ENCODE peak calls at places on chromosome 10, in eight cellular contexts. E is mucosa of descending colon; N is GM12865; L is GM10248; A is AG09309; H is Peyer's patch; U is CD8-positive, alpha-beta T cell; T is astrocyte. M is an unnamed sample.

GRCh38 chr10:71817831-71818268 is 33.2 kb downstream of the PSAP start:
- DNase-seq in E (no peak), N (no peak), L (no peak), A (no peak), H (no peak), U (no peak), T (no peak), M (no peak)

GRCh38 chr10:87915989-87916388 is 52.6 kb downstream of the PTEN start:
- DNase-seq in E (no peak), N (no peak), L (no peak), A (no peak), H (no peak), U (no peak), T (peak), M (no peak)

GRCh38 chr10:18312385-18313145 is 172.3 kb downstream of the CACNB2 start:
- DNase-seq in E (no peak), N (peak), L (peak), A (peak), H (no peak), U (no peak), T (peak), M (no peak)

GRCh38 chr10:93579089-93579488 is 12.6 kb downstream of the FFAR4 start:
- DNase-seq in E (no peak), N (no peak), L (no peak), A (no peak), H (no peak), U (no peak), T (peak), M (no peak)

GRCh38 chr10:126787201-126787600 is 116.7 kb upstream of the C10orf90 start:
- DNase-seq in E (no peak), N (no peak), L (no peak), A (no peak), H (no peak), U (no peak), T (no peak), M (no peak)

GRCh38 chr10:29837586-29837985 is 202.8 kb upstream of the SVIL start:
- DNase-seq in E (no peak), N (no peak), L (no peak), A (no peak), H (no peak), U (no peak), T (no peak), M (no peak)

GRCh38 chr10:78913219-78914059 is 155.3 kb upstream of the ZMIZ1 start:
- DNase-seq in E (peak), N (peak), L (no peak), A (no peak), H (peak), U (no peak), T (no peak), M (peak)

GRCh38 chr10:20668985-20669384 is 228.1 kb downstream of the NEBL start:
- DNase-seq in E (no peak), N (no peak), L (no peak), A (no peak), H (no peak), U (no peak), T (no peak), M (no peak)

GRCh38 chr10:79022565-79023488 is 45.9 kb upstream of the ZMIZ1 start:
- DNase-seq in E (no peak), N (peak), L (no peak), A (no peak), H (peak), U (peak), T (peak), M (no peak)

GRCh38 chr10:103911021-103911459 is 6.9 kb downstream of the STN1 start:
- DNase-seq in E (no peak), N (peak), L (peak), A (no peak), H (peak), U (peak), T (no peak), M (no peak)

GRCh38 chr10:110137142-110137545 is 70.3 kb upstream of the MXI1 start:
- DNase-seq in E (no peak), N (peak), L (peak), A (peak), H (no peak), U (no peak), T (peak), M (no peak)

GRCh38 chr10:114413398-114413797 is 9.1 kb upstream of the AFAP1L2 start:
- DNase-seq in E (no peak), N (no peak), L (no peak), A (no peak), H (no peak), U (no peak), T (no peak), M (no peak)

GRCh38 chr10:7529638-7530037 is 118.8 kb upstream of the SFMBT2 start:
- DNase-seq in E (no peak), N (no peak), L (no peak), A (no peak), H (no peak), U (no peak), T (no peak), M (no peak)

GRCh38 chr10:50798297-50798696 is 58.6 kb downstream of the ASAH2B start:
- DNase-seq in E (no peak), N (no peak), L (no peak), A (no peak), H (no peak), U (no peak), T (no peak), M (no peak)

GRCh38 chr10:1233031-1233430 is 176.8 kb downstream of the WDR37 start:
- DNase-seq in E (no peak), N (no peak), L (no peak), A (no peak), H (no peak), U (no peak), T (no peak), M (no peak)

GRCh38 chr10:78432582-78432981 is 398.9 kb downstream of the RPS24 start:
- DNase-seq in E (no peak), N (no peak), L (no peak), A (no peak), H (no peak), U (no peak), T (no peak), M (no peak)

GRCh38 chr10:33772370-33773331 is 438.2 kb upstream of the NRP1 start:
- DNase-seq in E (no peak), N (peak), L (no peak), A (no peak), H (no peak), U (no peak), T (peak), M (peak)

GRCh38 chr10:94080108-94080507 is 86.4 kb downstream of the PLCE1 start:
- DNase-seq in E (no peak), N (no peak), L (no peak), A (no peak), H (no peak), U (no peak), T (no peak), M (no peak)

GRCh38 chr10:88877298-88877697 is 2.7 kb upstream of the STAMBPL1 start:
- DNase-seq in E (no peak), N (no peak), L (no peak), A (no peak), H (no peak), U (no peak), T (no peak), M (no peak)

GRCh38 chr10:61160253-61160652 is 216.3 kb upstream of the RHOBTB1 start:
- DNase-seq in E (no peak), N (no peak), L (no peak), A (no peak), H (no peak), U (no peak), T (no peak), M (no peak)

GRCh38 chr10:130387936-130388580 is 251.9 kb downstream of the GLRX3 start:
- DNase-seq in E (no peak), N (no peak), L (no peak), A (no peak), H (no peak), U (no peak), T (no peak), M (no peak)

GRCh38 chr10:21030096-21030495 is 133.0 kb upstream of the NEBL start:
- DNase-seq in E (no peak), N (no peak), L (no peak), A (no peak), H (no peak), U (no peak), T (peak), M (no peak)

GRCh38 chr10:23540401-23540800 is 101.5 kb downstream of the OTUD1 start:
- DNase-seq in E (no peak), N (no peak), L (no peak), A (no peak), H (no peak), U (peak), T (no peak), M (no peak)

GRCh38 chr10:124604214-124605000 is 139.8 kb downstream of the FAM53B start:
- DNase-seq in E (peak), N (no peak), L (no peak), A (no peak), H (no peak), U (no peak), T (no peak), M (no peak)

GRCh38 chr10:63901916-63902315 is 380.7 kb downstream of the REEP3 start:
- DNase-seq in E (no peak), N (no peak), L (no peak), A (no peak), H (no peak), U (no peak), T (peak), M (no peak)

GRCh38 chr10:63896992-63897391 is 375.8 kb downstream of the REEP3 start:
- DNase-seq in E (no peak), N (no peak), L (no peak), A (no peak), H (no peak), U (no peak), T (no peak), M (no peak)

GRCh38 chr10:63901228-63901627 is 380.0 kb downstream of the REEP3 start:
- DNase-seq in E (no peak), N (peak), L (no peak), A (no peak), H (no peak), U (no peak), T (no peak), M (no peak)
- TF ChIP-seq CTCF in E (no peak), N (peak), L (peak), A (peak), H (no peak), U (no peak), T (no peak), M (peak)

GRCh38 chr10:132294561-132295320 is 13.0 kb downstream of the STK32C start:
- DNase-seq in E (peak), N (no peak), L (no peak), A (no peak), H (no peak), U (no peak), T (no peak), M (peak)

GRCh38 chr10:132298038-132298935 is 9.5 kb downstream of the STK32C start:
- DNase-seq in E (peak), N (no peak), L (no peak), A (no peak), H (no peak), U (no peak), T (no peak), M (no peak)

GRCh38 chr10:132299381-132300336 is 8.1 kb downstream of the STK32C start:
- DNase-seq in E (peak), N (no peak), L (no peak), A (no peak), H (no peak), U (peak), T (no peak), M (no peak)

GRCh38 chr10:132296671-132297443 is 10.9 kb downstream of the STK32C start:
- DNase-seq in E (peak), N (no peak), L (no peak), A (no peak), H (no peak), U (no peak), T (no peak), M (no peak)

GRCh38 chr10:132297521-132297920 is 10.2 kb downstream of the STK32C start:
- DNase-seq in E (peak), N (no peak), L (no peak), A (no peak), H (no peak), U (no peak), T (no peak), M (no peak)
- TF ChIP-seq CTCF in E (no peak), N (no peak), L (no peak), A (no peak), H (no peak), U (no peak), T (no peak), M (no peak)

GRCh38 chr10:105063796-105064195 is 422.7 kb downstream of the SORCS3 start:
- DNase-seq in E (peak), N (peak), L (peak), A (no peak), H (no peak), U (no peak), T (peak), M (peak)
- TF ChIP-seq CTCF in E (peak), N (peak), L (peak), A (peak), H (peak), U (no peak), T (peak), M (peak)

GRCh38 chr10:59240581-59241183 is 64.2 kb downstream of the PHYHIPL start:
- DNase-seq in E (no peak), N (peak), L (no peak), A (peak), H (no peak), U (no peak), T (peak), M (peak)
- TF ChIP-seq CTCF in E (no peak), N (peak), L (peak), A (peak), H (peak), U (peak), T (peak), M (peak)

GRCh38 chr10:19347592-19347991 is 299.0 kb downstream of the MALRD1 start:
- DNase-seq in E (no peak), N (no peak), L (no peak), A (no peak), H (no peak), U (no peak), T (no peak), M (no peak)
- TF ChIP-seq CTCF in E (no peak), N (no peak), L (no peak), A (no peak), H (no peak), U (no peak), T (no peak), M (peak)

GRCh38 chr10:84548869-84549268 is 220.5 kb downstream of the CCSER2 start:
- DNase-seq in E (no peak), N (no peak), L (no peak), A (no peak), H (no peak), U (no peak), T (no peak), M (no peak)
- TF ChIP-seq CTCF in E (no peak), N (peak), L (peak), A (peak), H (no peak), U (no peak), T (no peak), M (peak)

GRCh38 chr10:73494877-73495225 is 973 bp downstream of the PPP3CB start:
- DNase-seq in E (no peak), N (no peak), L (no peak), A (no peak), H (no peak), U (no peak), T (peak), M (no peak)
- TF ChIP-seq CTCF in E (no peak), N (no peak), L (no peak), A (no peak), H (no peak), U (no peak), T (no peak), M (no peak)

GRCh38 chr10:82084496-82084895 is 209.5 kb downstream of the NRG3 start:
- DNase-seq in E (no peak), N (no peak), L (no peak), A (no peak), H (no peak), U (no peak), T (no peak), M (no peak)

GRCh38 chr10:82089327-82089726 is 214.3 kb downstream of the NRG3 start:
- DNase-seq in E (no peak), N (no peak), L (no peak), A (no peak), H (no peak), U (no peak), T (no peak), M (peak)

GRCh38 chr10:82084904-82085303 is 209.9 kb downstream of the NRG3 start:
- DNase-seq in E (no peak), N (no peak), L (no peak), A (no peak), H (no peak), U (no peak), T (no peak), M (no peak)
- TF ChIP-seq CTCF in E (no peak), N (no peak), L (no peak), A (no peak), H (no peak), U (no peak), T (no peak), M (no peak)

DNA sequence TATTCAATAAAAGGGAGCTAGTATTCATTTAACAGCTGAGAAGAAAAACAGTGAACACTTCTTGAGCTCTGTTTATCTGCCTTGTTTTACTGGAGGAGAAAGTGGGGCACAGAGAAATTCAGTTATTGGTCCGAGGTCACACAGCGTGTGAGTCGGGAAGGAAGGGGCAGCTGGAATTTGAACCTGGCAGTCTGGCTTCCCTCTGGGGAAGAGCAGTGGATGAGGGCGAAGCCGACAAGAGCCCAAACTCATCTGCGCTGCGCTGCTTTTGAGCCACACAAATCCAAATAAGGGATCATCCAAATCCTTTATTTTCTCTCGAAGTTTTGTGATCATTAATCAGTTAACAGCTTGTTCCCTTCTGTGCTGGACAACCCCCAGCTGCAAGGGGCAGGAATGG is 23.7 kb upstream of the PFKFB3 start:
- DNase-seq in E (no peak), N (no peak), L (no peak), A (no peak), H (no peak), U (no peak), T (no peak), M (no peak)
- TF ChIP-seq CTCF in E (no peak), N (no peak), L (no peak), A (no peak), H (no peak), U (no peak), T (no peak), M (no peak)

DNA sequence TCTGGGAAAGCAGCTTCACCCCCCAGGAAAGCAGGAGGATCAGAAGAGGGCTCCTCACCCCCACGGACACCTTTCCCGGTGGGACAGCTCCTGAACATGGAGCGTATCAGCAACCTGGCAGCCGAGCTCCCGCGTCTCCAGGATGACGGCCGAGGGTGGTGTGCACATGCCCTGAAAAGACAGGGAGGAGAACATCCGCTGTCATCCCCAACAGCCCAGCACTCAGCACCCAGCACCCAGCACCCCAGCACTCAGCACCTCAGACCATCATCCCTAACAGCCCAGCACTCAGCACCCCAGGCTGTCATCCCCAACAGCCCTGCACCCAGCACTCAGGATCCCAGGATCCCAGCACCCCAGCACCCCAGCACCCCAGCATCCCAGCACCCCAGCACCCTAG is 3.9 kb upstream of the CFAP46 start:
- DNase-seq in E (no peak), N (no peak), L (no peak), A (no peak), H (no peak), U (no peak), T (no peak), M (no peak)
- TF ChIP-seq CTCF in E (no peak), N (no peak), L (no peak), A (no peak), H (no peak), U (no peak), T (no peak), M (no peak)